ENCODE peak calls at places on chromosomes 2 and 18, in four cellular contexts. H is effector memory CD4-positive, alpha-beta T cell; B is fibroblast of lung; K is right lobe of liver. L is an unnamed sample. For H3K36me3 and H3K4me1, the result is how much of the 10 kb centered on the place peaks cover.

GRCh38 chr2:149098722-149099121 is 60.2 kb downstream of the LYPD6B start:
- DNase-seq in H (no peak), B (peak), K (no peak), L (no peak)

GRCh38 chr2:98036349-98037000 is 40.7 kb upstream of the TMEM131 start:
- DNase-seq in H (no peak), B (no peak), K (no peak), L (peak)

GRCh38 chr18:27585602-27586173 is 400.6 kb upstream of the CHST9 start:
- DNase-seq in K (no peak), B (no peak), H (no peak), L (no peak)

GRCh38 chr2:230443540-230443939 is 27.5 kb downstream of the SP100 start:
- DNase-seq in K (no peak), B (peak), H (no peak), L (no peak)

GRCh38 chr18:72672364-72673151 is 128.4 kb upstream of the CBLN2 start:
- DNase-seq in H (no peak), B (peak), K (no peak), L (no peak)

GRCh38 chr2:241052677-241053360 is 49.3 kb downstream of the MTERF4 start:
- DNase-seq in H (no peak), B (no peak), K (peak), L (no peak)

GRCh38 chr2:88739985-88740600 is 48.6 kb downstream of the RPIA start:
- DNase-seq in B (peak), H (peak), K (peak), L (no peak)

GRCh38 chr18:24633121-24633520 is 172.7 kb downstream of the HRH4 start:
- DNase-seq in K (no peak), H (no peak), B (peak), L (no peak)

GRCh38 chr2:23464156-23464555 is 79.2 kb downstream of the KLHL29 start:
- DNase-seq in K (no peak), H (no peak), B (no peak), L (no peak)

GRCh38 chr2:108588070-108588668 is 53.9 kb downstream of the LIMS1 start:
- DNase-seq in B (no peak), K (no peak), H (no peak), L (no peak)

GRCh38 chr2:140718999-140719398 is 1411.8 kb downstream of the LRP1B start:
- DNase-seq in H (no peak), B (peak), K (no peak), L (no peak)

GRCh38 chr2:38178556-38179419 is 102.8 kb upstream of the CYP1B1 start:
- DNase-seq in B (peak), K (no peak), H (no peak), L (no peak)

GRCh38 chr2:218993345-218994315 is at the start of gene CRYBA2:
- DNase-seq in H (no peak), K (no peak), B (no peak), L (no peak)

GRCh38 chr18:55289048-55289447 is 298.9 kb downstream of the TCF4 start:
- DNase-seq in B (no peak), K (no peak), H (no peak), L (no peak)

GRCh38 chr18:46942646-46943045 is 25.2 kb downstream of the KATNAL2 start:
- DNase-seq in B (no peak), K (no peak), H (no peak), L (no peak)

GRCh38 chr2:239994086-239994485 is 31.1 kb downstream of the NDUFA10 start:
- DNase-seq in B (no peak), K (no peak), H (no peak), L (no peak)

GRCh38 chr2:152696476-152696875 is 20.8 kb downstream of the PRPF40A start:
- DNase-seq in H (no peak), B (no peak), K (no peak), L (no peak)

GRCh38 chr2:66495788-66496640 is 61.1 kb downstream of the MEIS1 start:
- DNase-seq in H (no peak), K (peak), B (peak), L (no peak)

GRCh38 chr18:50115095-50115494 is 79.9 kb downstream of the MYO5B start:
- DNase-seq in K (no peak), H (no peak), B (no peak), L (no peak)

GRCh38 chr2:235494716-235495372 is 1.0 kb downstream of the AGAP1 start:
- DNase-seq in K (peak), B (peak), H (no peak), L (no peak)

GRCh38 chr2:160993543-160994090 is 166.6 kb upstream of the TANK start:
- DNase-seq in H (no peak), B (no peak), K (no peak), L (no peak)

GRCh38 chr2:88081924-88082609 is 14.4 kb downstream of the SMYD1 start:
- DNase-seq in K (no peak), H (no peak), B (no peak), L (no peak)

GRCh38 chr2:165357758-165358157 is 111.7 kb upstream of the CSRNP3 start:
- DNase-seq in B (peak), K (no peak), H (no peak), L (no peak)

GRCh38 chr2:112597537-112598322 is 13.3 kb downstream of the CHCHD5 start:
- DNase-seq in K (no peak), B (no peak), H (no peak), L (no peak)

GRCh38 chr2:72934683-72935610 is 17.6 kb downstream of the EMX1 start:
- DNase-seq in H (no peak), B (no peak), K (peak), L (peak)

GRCh38 chr2:228768818-228769217 is 502.3 kb downstream of the PID1 start:
- DNase-seq in H (no peak), K (no peak), B (peak), L (no peak)

DNA sequence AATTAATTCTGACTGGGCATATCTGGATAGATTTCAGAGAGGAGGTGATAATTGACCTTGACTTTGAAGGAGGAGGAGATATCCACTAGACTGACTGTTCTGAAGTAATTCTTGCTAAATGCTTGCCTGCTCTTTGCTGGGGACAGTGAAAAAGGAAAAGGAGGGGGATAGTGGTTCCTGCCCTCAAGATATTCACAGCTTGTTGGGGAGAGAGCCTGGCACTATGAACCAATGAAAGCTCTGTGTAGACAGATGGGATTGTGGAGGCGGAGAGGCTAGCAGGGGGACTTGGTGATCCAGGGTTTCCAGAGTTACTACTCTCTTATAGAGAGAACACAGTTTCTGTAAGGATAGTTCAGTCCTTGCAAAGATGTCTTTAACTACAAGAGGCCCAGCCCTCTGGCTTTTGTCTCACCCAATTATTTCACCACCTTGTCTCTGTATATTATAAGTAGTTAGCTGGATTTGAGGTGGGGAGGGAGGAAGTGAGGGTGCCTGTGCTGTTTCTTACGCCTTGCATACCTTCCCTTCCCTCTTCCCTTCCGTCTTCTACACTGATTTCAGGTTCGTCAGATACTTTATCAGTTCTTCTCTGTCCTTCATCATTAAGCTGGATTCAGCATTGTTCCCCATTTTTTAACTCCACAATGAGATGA is 190.4 kb downstream of the PRKCE start:
- DNase-seq in K (no peak), H (no peak), B (no peak), L (no peak)
- H3K4me3 ChIP-seq in K (no peak), H (no peak), B (no peak), L (no peak)

DNA sequence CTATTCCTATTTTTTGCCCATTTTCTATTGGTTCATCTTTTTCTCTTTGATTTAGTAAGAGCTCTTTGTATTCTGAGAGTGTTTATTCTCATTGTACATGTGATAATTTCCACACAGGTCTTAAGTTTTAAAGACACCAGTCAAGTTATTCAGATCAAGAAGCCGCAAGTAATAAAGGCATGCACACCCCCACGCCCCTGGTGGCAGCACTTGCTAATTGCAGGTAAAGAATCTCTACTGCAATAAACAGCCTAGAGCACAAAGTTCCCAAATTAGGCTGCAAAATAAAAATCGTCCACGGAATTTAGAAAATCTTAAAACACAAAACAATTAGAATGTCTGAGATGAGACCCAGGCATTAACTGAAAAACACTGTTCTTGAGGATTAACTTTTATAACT is 45.2 kb downstream of the ST3GAL5 start:
- DNase-seq in B (no peak), H (no peak), K (no peak), L (peak)
- H3K36me3 ChIP-seq in B (under half), H (under half), K (under half), L (under half)

GRCh38 chr2:223043164-223043941 is 8.6 kb upstream of the KCNE4 start:
- DNase-seq in B (no peak), K (no peak), H (no peak), L (no peak)
- H3K4me1 ChIP-seq in B (under half), K (under half), H (under half), L (under half)

GRCh38 chr2:163343316-163343715 is 392.5 kb downstream of the FIGN start:
- DNase-seq in K (no peak), B (no peak), H (no peak), L (no peak)

GRCh38 chr2:163345795-163346573 is 389.8 kb downstream of the FIGN start:
- DNase-seq in B (peak), H (no peak), K (no peak), L (no peak)

GRCh38 chr2:163351966-163352365 is 383.8 kb downstream of the FIGN start:
- DNase-seq in B (no peak), H (no peak), K (no peak), L (no peak)

GRCh38 chr2:163348843-163349395 is 386.9 kb downstream of the FIGN start:
- DNase-seq in K (no peak), B (peak), H (no peak), L (no peak)

DNA sequence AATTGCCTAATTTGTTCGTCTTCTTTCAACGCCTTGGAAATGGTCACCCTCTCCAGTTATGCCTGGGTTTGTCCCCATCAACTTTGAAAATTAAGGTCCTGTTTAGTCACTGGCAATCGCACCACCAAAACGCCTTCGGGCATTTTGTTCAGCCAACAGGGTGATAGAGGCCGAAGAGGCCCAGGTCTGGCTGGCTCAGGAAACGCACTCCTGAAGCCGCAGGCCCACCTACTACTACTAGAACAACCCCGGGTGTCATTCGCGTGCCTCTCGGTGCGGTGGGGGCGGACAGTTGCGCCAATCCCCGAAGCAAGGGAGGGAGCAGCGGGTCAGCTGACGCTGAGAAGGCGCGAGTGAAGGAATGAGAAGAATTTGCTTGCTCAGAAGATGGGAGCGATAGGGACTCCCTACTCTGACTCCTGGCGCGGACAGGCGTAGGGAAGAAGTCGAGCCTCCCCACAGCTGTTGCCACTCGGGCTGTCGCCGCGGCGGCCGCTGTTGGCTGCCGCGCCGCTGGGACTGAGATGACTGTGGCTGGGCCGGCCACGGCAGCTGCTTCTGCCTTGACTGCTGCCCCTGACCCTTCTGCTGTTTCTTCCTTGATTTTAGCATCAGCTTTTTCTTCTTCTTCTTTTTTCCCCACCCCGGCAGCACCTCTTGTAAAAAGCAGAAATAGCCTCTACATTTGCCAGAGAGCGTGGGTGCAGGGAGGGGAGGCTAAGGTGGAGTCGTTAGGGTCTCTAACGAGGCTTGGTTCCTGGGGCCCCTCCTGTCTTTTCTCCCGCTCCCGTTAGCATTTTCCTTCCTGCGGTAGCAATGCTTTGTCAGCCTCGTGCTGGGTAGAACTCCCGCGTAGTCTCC is 387.6 kb downstream of the FIGN start:
- DNase-seq in H (no peak), K (peak), B (peak), L (peak)
- H3K4me3 ChIP-seq in H (no peak), K (peak), B (peak), L (no peak)

DNA sequence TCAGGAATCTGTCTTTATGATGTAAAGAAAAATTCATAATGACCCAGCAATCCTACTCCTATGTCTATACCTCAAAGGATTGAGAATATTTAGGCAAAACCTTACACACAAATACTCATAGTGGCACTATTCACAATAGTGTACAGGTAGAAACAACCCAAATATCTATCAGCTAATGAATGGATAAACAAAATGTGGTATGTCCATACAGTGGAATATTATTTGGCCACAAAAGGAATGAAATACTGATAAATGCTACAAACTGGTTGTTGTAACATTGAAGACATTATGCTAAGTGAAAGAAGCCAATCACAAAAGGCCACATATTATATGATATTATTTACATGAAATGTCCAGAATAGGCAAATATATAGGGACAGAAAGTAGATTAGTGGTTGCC is 24.7 kb downstream of the PDK1 start:
- DNase-seq in B (no peak), H (no peak), K (no peak), L (no peak)
- H3K36me3 ChIP-seq in B (under half), H (under half), K (under half), L (under half)

DNA sequence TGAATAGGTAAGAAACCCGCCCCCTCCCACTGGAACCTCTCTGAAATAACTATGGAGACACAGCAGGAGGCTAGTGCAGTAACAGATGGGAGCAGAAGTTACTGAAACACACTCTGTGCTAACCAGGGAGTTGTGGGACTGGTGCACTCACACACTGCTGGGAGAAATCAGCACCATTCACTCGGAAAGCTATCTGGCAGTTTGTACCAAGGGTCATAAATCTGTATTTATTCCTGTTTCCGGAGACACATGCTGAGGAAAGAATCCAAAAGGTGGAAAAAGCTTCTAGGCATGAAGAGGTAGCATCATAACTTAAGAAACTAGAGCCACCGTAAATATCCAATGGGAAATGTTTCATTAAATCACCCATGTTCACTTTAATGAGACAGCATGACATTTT is 39.9 kb downstream of the TGFA start:
- DNase-seq in B (no peak), H (no peak), K (no peak), L (no peak)
- H3K4me1 ChIP-seq in B (under half), H (under half), K (under half), L (under half)

DNA sequence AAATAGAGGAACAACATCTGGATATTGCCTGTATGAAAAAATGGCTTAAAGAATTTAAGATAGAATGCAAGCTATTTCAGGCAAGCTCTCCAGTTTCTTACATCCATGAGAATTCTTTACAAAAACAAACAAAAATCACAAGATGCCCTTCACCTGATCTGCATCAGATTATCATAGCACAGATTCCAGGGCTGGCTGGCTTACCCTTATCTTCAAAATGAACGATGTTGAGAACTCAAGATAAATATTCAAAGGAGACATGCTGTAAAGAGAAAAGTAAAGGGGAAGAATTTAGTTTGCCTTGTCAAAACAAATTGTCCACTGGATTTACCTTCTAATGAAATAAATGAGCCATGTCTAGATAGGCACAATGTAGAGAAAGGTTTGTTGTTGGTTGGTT is 18.7 kb upstream of the SLC40A1 start:
- DNase-seq in H (no peak), B (no peak), K (no peak), L (no peak)
- H3K4me3 ChIP-seq in H (no peak), B (no peak), K (no peak), L (no peak)

L was measured in mucosa of descending colon.